ENCODE peak calls at places on chromosome 16, in seven cellular contexts. A is skeletal muscle cell, V is neural progenitor cell, M is cardiac muscle cell, O is GM23338, D is neuronal stem cell, X is hepatocyte. K is an unnamed sample.
A peak's percentile ranks its signal among the peaks of the same experiment; 100 is the strongest.

GRCh38 chr16:86096850-86097249 is 197.9 kb downstream of the IRF8 start:
- DNase-seq in A (no peak), V (no peak), M (no peak), O (no peak), D (no peak), X (no peak), K (no peak)

GRCh38 chr16:86107190-86107589 is 208.2 kb downstream of the IRF8 start:
- DNase-seq in A (no peak), V (no peak), M (no peak), O (no peak), D (no peak), X (no peak), K (no peak)

GRCh38 chr16:24734382-24734781 is 4.9 kb downstream of the TNRC6A start:
- DNase-seq in A (no peak), V (no peak), M (no peak), O (no peak), D (no peak), X (no peak), K (no peak)

GRCh38 chr16:85556456-85557082 is 56.6 kb upstream of the GSE1 start:
- DNase-seq in A (no peak), V (peak; percentile 71), M (peak; percentile 76), O (peak; percentile 80), D (no peak), X (peak; percentile 64), K (peak; percentile 90)

GRCh38 chr16:30967795-30968194 is 10.2 kb downstream of the SETD1A start:
- DNase-seq in A (no peak), V (no peak), M (no peak), O (no peak), D (no peak), X (no peak), K (no peak)

GRCh38 chr16:84754353-84754856 is 54.6 kb downstream of the USP10 start:
- DNase-seq in A (peak; percentile 83), V (peak; percentile 85), M (peak; percentile 82), O (peak; percentile 90), D (peak; percentile 84), X (peak; percentile 91), K (peak; percentile 72)

GRCh38 chr16:83037884-83038283 is 411.1 kb downstream of the CDH13 start:
- DNase-seq in A (no peak), V (no peak), M (no peak), O (no peak), D (no peak), X (no peak), K (no peak)

GRCh38 chr16:10957771-10958486 is 13.6 kb downstream of the CLEC16A start:
- DNase-seq in A (no peak), V (no peak), M (no peak), O (no peak), D (no peak), X (no peak), K (no peak)

GRCh38 chr16:84252214-84252613 is 12.4 kb upstream of the KCNG4 start:
- DNase-seq in A (no peak), V (peak; percentile 35), M (no peak), O (peak; percentile 41), D (no peak), X (no peak), K (peak; percentile 55)

DNA sequence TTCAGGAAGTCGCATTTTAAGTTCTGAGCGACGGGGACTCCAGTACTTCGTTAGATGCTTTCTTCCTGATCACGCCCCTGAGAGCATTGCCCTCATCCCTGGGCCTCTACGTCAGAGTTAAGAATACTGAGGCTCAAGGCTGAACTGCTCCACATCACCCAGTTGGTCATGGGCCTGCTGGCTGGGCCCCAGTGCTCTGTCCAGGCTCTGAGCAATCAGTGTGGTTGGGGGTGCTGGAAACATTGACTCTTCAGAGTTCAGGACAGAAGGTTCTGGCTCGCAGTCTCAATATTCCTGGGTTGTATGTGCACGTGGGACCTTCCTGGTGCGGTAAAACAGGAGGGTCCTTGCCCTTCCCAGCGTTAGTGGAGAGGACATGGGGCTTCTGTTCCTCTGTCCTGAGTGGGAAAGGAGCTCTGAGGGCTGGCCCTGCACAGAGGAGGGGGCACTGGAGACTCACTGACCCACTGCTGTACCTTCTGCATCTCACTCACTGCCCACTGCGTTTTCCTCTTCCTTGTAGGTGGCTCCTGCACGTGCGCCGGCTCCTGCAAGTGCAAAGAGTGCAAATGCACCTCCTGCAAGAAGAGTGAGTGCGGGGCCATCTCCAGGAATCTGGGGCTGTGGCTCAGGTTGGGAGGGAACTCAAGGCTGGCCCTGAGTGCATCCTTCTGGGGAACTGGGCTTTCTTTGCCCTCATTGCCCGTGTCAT is 518 bp downstream of the MT1E start:
- DNase-seq in A (peak; percentile 51), V (no peak), M (no peak), O (no peak), D (no peak), X (peak; percentile 50), K (no peak)
- H3K4me3 ChIP-seq in A (peak overlapping the region; percentile 72), V (peak overlapping the region; percentile 54), M (peak overlapping the region; percentile 36), O (peak overlapping the region; percentile 63), D (peak overlapping the region; percentile 20), X (no peak overlapping the region), K (peak overlapping the region; percentile 48)

GRCh38 chr16:68283840-68284595 is 19.7 kb downstream of the SLC7A6 start:
- DNase-seq in A (no peak), V (no peak), M (peak; percentile 18), O (no peak), D (no peak), X (no peak), K (no peak)
- H3K4me3 ChIP-seq in A (no peak overlapping the region), V (no peak overlapping the region), M (no peak overlapping the region), O (no peak overlapping the region), D (no peak overlapping the region), X (no peak overlapping the region), K (no peak overlapping the region)

DNA sequence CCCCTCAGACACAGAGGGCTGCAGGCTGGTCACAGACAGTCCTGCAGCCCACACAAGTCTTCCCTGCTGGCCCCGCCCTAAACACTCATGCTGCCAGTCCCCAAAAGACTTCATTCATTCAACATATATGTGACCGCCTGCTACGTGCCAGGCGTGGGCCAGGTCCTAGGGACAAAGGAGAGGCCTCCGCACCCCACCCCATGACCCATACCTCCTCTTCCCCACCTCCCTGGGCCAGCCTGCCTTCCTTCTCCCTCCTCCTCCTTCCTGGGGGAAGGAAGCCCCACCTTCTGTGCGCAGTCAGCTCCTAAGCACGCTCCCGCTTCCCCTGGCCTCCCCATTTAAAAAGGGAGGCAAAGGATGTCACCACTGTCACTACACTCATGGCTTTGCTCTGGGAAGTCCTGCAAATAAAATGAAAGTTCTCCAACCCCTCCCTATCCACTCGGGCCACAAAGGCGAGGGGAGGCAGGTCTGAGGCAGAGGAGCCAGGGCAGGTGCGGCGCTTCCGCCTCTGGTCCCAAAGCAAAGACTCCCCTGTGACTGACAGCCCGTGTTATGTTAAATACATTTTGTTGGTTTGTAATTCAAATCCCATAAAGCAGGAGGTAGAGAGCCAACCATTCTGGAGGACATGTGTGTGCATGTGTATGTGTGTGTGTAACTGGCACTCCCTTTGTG is 9.0 kb downstream of the DNAAF8 start:
- DNase-seq in A (no peak), V (no peak), M (no peak), O (peak; percentile 43), D (no peak), X (no peak), K (peak; percentile 66)
- H3K4me3 ChIP-seq in A (peak overlapping the region; percentile 9), V (no peak overlapping the region), M (no peak overlapping the region), O (peak overlapping the region; percentile 49), D (no peak overlapping the region), X (no peak overlapping the region), K (peak overlapping the region; percentile 5)

DNA sequence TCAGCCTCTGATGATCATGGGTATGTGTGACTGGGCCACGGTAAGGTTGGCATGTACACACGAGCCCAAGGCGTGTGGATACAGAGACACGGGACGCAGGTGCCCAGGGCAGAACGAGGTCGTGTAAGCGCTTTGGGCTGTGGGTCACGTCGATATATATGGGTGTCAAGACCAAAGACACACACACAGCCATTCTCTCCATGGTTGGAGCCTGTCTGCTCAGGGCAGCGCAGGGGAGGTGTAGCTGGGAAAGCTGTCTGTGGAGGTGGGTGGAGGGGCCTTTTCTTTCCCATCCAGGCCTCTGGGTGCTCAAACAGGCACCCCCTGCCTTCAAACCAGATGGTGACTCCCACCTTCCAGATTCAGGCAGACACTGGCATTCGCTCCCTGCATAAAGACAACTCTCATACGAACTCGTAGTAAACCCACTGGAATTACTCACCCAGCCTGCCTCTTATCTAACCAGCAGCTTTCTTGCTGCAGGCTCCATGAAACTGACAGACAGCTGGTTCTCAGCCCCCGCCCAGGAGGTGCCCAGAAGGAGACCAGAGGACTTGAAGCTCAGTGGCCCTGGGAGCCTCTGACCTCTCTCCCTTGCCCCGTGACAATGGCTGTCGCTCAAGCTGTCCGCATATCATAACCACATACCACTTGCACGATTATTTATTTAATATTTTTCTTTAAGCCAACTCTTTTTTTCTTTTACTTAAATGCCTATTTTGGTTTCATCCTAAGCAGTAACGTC is 237.1 kb downstream of the KATNIP start:
- DNase-seq in A (no peak), V (no peak), M (no peak), O (no peak), D (no peak), X (no peak), K (peak; percentile 18)
- H3K4me3 ChIP-seq in A (no peak overlapping the region), V (no peak overlapping the region), M (no peak overlapping the region), O (no peak overlapping the region), D (no peak overlapping the region), X (no peak overlapping the region), K (no peak overlapping the region)

DNA sequence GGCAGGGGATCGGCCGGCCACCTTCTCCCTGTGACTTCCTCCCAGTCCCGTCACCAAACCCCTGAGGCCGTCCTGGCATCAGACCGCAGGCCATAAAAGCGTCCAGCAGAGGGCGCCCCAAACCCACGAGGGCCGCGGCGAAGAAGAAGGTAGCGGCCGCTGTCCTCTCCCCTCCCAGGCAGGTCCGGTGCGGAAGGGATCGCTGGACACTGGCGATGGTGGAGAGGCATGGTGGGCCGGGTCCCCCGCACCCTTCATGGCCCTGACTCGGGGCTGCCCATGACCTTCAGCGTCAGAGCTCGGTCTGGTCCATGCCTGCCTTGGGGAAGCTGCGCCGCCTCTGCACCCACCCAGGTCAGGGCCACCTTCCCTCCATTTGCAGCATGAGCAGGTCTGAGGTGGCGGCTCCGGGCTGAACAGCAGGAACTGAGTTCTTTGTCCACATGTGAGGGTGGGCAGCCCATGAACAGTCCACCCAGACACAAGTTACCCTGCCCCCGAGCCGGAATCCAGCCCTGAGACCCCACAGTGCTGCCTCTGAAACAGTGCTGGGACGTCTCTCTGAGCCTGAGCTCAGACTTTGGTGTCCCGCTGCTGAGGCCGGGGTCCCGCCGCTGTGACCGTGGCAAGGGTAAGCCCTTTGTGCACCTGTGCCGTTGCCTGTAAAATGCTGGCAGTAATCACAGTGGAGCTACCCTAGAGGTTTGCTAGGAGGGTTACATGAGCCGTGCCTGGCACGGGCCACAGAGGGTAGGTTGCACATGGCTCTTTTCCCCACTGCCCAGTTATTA is 40.8 kb upstream of the CMIP start:
- DNase-seq in A (peak; percentile 8), V (peak; percentile 91), M (peak; percentile 90), O (peak; percentile 95), D (peak; percentile 81), X (peak; percentile 90), K (peak; percentile 95)
- H3K4me3 ChIP-seq in A (peak overlapping the region; percentile 31), V (peak overlapping the region; percentile 30), M (no peak overlapping the region), O (peak overlapping the region; percentile 53), D (peak overlapping the region; percentile 23), X (no peak overlapping the region), K (peak overlapping the region; percentile 22)

GRCh38 chr16:5768445-5768844 is 670.9 kb upstream of the EEF2KMT start:
- DNase-seq in A (no peak), V (no peak), M (no peak), O (no peak), D (no peak), X (no peak), K (no peak)

GRCh38 chr16:5761592-5761991 is 664.0 kb upstream of the EEF2KMT start:
- DNase-seq in A (no peak), V (no peak), M (no peak), O (no peak), D (no peak), X (no peak), K (no peak)

DNA sequence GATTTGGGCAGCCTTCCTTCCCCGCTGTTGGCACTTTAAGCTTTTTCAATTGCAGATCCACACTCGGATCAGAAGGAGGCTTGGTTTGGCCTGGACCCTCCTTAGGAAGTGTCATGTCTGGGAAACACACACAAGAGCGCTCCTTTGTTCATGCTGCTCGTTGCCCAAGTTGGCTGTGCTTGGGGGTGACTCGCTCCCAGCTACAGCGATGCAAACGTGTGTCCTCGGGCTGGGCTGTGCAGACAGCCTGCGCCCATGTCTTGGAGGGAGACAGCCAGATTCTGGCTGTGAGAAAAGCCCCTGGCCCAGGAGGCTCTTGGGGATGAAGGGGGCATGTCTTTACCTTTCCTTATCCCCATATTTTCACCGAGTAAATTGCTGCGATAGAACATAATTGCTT is 665.6 kb upstream of the EEF2KMT start:
- DNase-seq in A (no peak), V (no peak), M (no peak), O (no peak), D (no peak), X (no peak), K (no peak)
- H3K4me3 ChIP-seq in A (no peak overlapping the region), V (no peak overlapping the region), M (no peak overlapping the region), O (no peak overlapping the region), D (no peak overlapping the region), X (no peak overlapping the region), K (no peak overlapping the region)

K was measured in H7.